ENCODE peak calls at places on chromosomes 13 and 19, in nine cellular contexts. R is SW480; O is left colon; A is ascending aorta; Z is NAMALWA; T is AG09309; M is stimulated activated CD4-positive, alpha-beta T cell treated with anti-CD3 and anti-CD28 coated beads, Interleukin-1b, Interleukin-23, amount 100 ng/mL, for 24 hours; W is activated T-cell treated with anti-CD3 and anti-CD28 coated beads for 24 hours; I is B cell. F is an unnamed sample.

GRCh38 chr13:30002577-30002976 is 152.2 kb upstream of the UBL3 start:
- DNase-seq in Z (no peak), T (peak), W (no peak), A (no peak), M (no peak), R (peak), I (no peak), O (no peak), F (no peak)

GRCh38 chr13:48647625-48648024 is 6.1 kb upstream of the CYSLTR2 start:
- DNase-seq in O (no peak), I (no peak), Z (no peak), R (no peak), M (no peak), W (no peak), A (no peak), T (no peak), F (no peak)

GRCh38 chr13:79709526-79709925 is 228.6 kb downstream of the NDFIP2 start:
- DNase-seq in M (no peak), A (no peak), T (peak), O (no peak), I (no peak), Z (no peak), W (no peak), R (no peak), F (no peak)

GRCh38 chr13:50644081-50644871 is 199.2 kb downstream of the DLEU7 start:
- DNase-seq in Z (no peak), T (no peak), M (no peak), R (no peak), W (no peak), O (no peak), I (no peak), A (no peak), F (no peak)

GRCh38 chr13:109783815-109784589 is 2.4 kb downstream of the IRS2 start:
- DNase-seq in Z (no peak), R (no peak), A (no peak), O (no peak), M (no peak), I (no peak), W (no peak), T (no peak), F (no peak)

GRCh38 chr13:52001120-52001731 is 10.0 kb downstream of the ATP7B start:
- DNase-seq in M (no peak), O (no peak), A (no peak), W (no peak), T (peak), Z (peak), R (peak), I (no peak), F (no peak)

GRCh38 chr13:67048793-67049150 is 181.4 kb downstream of the PCDH9 start:
- DNase-seq in R (no peak), Z (no peak), O (no peak), M (no peak), T (peak), W (no peak), I (no peak), A (no peak), F (no peak)

GRCh38 chr13:106513025-106513424 is 22.4 kb downstream of the EFNB2 start:
- DNase-seq in W (no peak), O (no peak), Z (no peak), M (no peak), T (no peak), I (no peak), A (no peak), R (peak), F (no peak)

GRCh38 chr19:52992109-52993004 is 21.4 kb upstream of the ERVV-1 start:
- DNase-seq in O (peak), I (no peak), W (no peak), Z (no peak), M (no peak), A (peak), T (no peak), R (no peak), F (no peak)

GRCh38 chr13:114020750-114021463 is 47.0 kb upstream of the C13orf46 start:
- DNase-seq in A (no peak), T (no peak), R (no peak), I (no peak), M (no peak), O (no peak), Z (peak), W (no peak), F (no peak)

GRCh38 chr19:16892868-16893685 is 4.3 kb downstream of the F2RL3 start:
- DNase-seq in A (no peak), R (no peak), T (no peak), O (no peak), W (no peak), Z (peak), I (no peak), M (no peak), F (no peak)

GRCh38 chr13:26497991-26498423 is 59.5 kb upstream of the WASF3 start:
- DNase-seq in A (no peak), O (no peak), M (no peak), Z (no peak), T (peak), I (no peak), R (no peak), W (no peak), F (no peak)

GRCh38 chr19:41904118-41904870 is 21.3 kb downstream of the ARHGEF1 start:
- DNase-seq in O (peak), A (no peak), Z (no peak), I (no peak), M (no peak), R (peak), T (no peak), W (no peak), F (no peak)

GRCh38 chr19:1016647-1017114 is 4.2 kb downstream of the TMEM259 start:
- DNase-seq in M (no peak), O (peak), W (no peak), T (no peak), Z (no peak), A (no peak), I (no peak), R (no peak), F (no peak)

GRCh38 chr13:111298214-111298975 is 22.0 kb upstream of the TEX29 start:
- DNase-seq in W (no peak), O (no peak), A (no peak), R (no peak), M (no peak), T (no peak), Z (no peak), I (no peak), F (no peak)

GRCh38 chr13:111938743-111939142 is 128.2 kb upstream of the SOX1 start:
- DNase-seq in Z (no peak), W (no peak), R (no peak), A (no peak), I (no peak), T (no peak), M (no peak), O (no peak), F (no peak)

GRCh38 chr13:99658266-99658991 is 157.2 kb downstream of the TM9SF2 start:
- DNase-seq in R (peak), Z (peak), O (peak), W (peak), A (peak), I (no peak), T (peak), M (no peak), F (peak)

GRCh38 chr13:60261432-60262351 is 98.0 kb upstream of the DIAPH3 start:
- DNase-seq in I (no peak), T (no peak), O (no peak), R (peak), M (no peak), W (no peak), Z (no peak), A (no peak), F (no peak)

GRCh38 chr19:1746401-1747284 is 6.7 kb upstream of the ONECUT3 start:
- DNase-seq in I (no peak), Z (peak), M (no peak), T (no peak), W (no peak), O (no peak), R (no peak), A (no peak), F (peak)

GRCh38 chr13:109816112-109816978 is 30.0 kb upstream of the IRS2 start:
- DNase-seq in O (no peak), T (no peak), I (no peak), M (no peak), Z (no peak), A (no peak), R (no peak), W (no peak), F (no peak)

GRCh38 chr13:99220199-99220931 is 19.7 kb downstream of the UBAC2 start:
- DNase-seq in R (no peak), T (no peak), W (no peak), Z (peak), O (no peak), I (no peak), M (no peak), A (no peak), F (no peak)

GRCh38 chr13:112983042-112983305 is 14.0 kb downstream of the MCF2L start:
- DNase-seq in R (no peak), M (no peak), Z (no peak), O (no peak), W (no peak), I (no peak), T (no peak), A (no peak), F (no peak)

GRCh38 chr13:33109801-33110200 is 93.6 kb downstream of the KL start:
- DNase-seq in M (no peak), W (no peak), Z (peak), O (no peak), T (no peak), A (no peak), R (no peak), I (no peak), F (no peak)

GRCh38 chr19:23823952-23824389 is 65.3 kb upstream of the ZNF681 start:
- DNase-seq in T (no peak), M (no peak), O (peak), W (no peak), Z (peak), A (no peak), I (no peak), R (peak), F (no peak)

GRCh38 chr19:30719991-30720329 is 347.8 kb downstream of the ZNF536 start:
- DNase-seq in R (peak), I (no peak), W (no peak), M (no peak), O (no peak), Z (no peak), T (no peak), A (no peak), F (no peak)

GRCh38 chr13:97367427-97367826 is 66.5 kb upstream of the RAP2A start:
- DNase-seq in A (no peak), O (no peak), T (peak), I (no peak), R (peak), Z (no peak), W (no peak), M (no peak), F (no peak)

GRCh38 chr19:50703915-50704548 is 15.6 kb downstream of the SHANK1 start:
- DNase-seq in A (no peak), I (no peak), T (no peak), O (no peak), W (no peak), R (peak), M (no peak), Z (no peak), F (no peak)

GRCh38 chr19:47757617-47758432 is 12.5 kb downstream of the NOP53 start:
- DNase-seq in A (no peak), Z (no peak), R (no peak), W (no peak), O (no peak), I (no peak), M (no peak), T (no peak), F (no peak)

GRCh38 chr19:7550987-7551761 is 15.7 kb downstream of the PNPLA6 start:
- DNase-seq in R (peak), W (no peak), I (no peak), A (peak), Z (peak), M (no peak), O (peak), T (no peak), F (no peak)

GRCh38 chr13:39225860-39226259 is 187.6 kb downstream of the NHLRC3 start:
- DNase-seq in Z (no peak), I (no peak), O (no peak), W (no peak), R (no peak), A (no peak), T (no peak), M (no peak), F (no peak)

GRCh38 chr19:52191951-52192350 is 2.1 kb downstream of the PPP2R1A start:
- DNase-seq in Z (peak), I (no peak), A (no peak), W (no peak), T (no peak), O (no peak), M (no peak), R (no peak), F (no peak)

GRCh38 chr13:80037505-80037888 is 303.4 kb downstream of the SPRY2 start:
- DNase-seq in O (no peak), T (peak), A (no peak), W (no peak), I (no peak), Z (no peak), R (no peak), M (no peak), F (no peak)

GRCh38 chr13:42720116-42720857 is 61.1 kb upstream of the FAM216B start:
- DNase-seq in R (peak), I (no peak), W (no peak), M (no peak), T (peak), A (no peak), O (no peak), Z (no peak), F (no peak)

F was measured in stimulated activated effector memory CD8-positive, alpha-beta T cell treated with anti-CD3 and anti-CD28 coated beads, Interleukin-12 subunit alpha, Interleukin-12 subunit beta, amount 100 ng/mL, for 72 hours.